ENCODE peak calls at places on chromosomes 12 and 14, in eight cellular contexts. D is A673, T is hepatocyte, Y is GM12878, M is A549, K is uterus, J is H9, I is stomach. A is an unnamed sample. For H3K4me1 and H3K9me3, the result is how much of the 10 kb centered on the place peaks cover.

GRCh38 chr14:93970967-93971634 is 5.3 kb downstream of the ASB2 start:
- DNase-seq in D (no peak), Y (no peak), T (no peak), I (peak), J (no peak), M (no peak), K (no peak), A (no peak)

GRCh38 chr12:57534991-57535543 is 11.9 kb downstream of the DCTN2 start:
- DNase-seq in Y (no peak), M (no peak), I (no peak), K (no peak), J (no peak), T (no peak), D (no peak), A (no peak)

GRCh38 chr14:54258382-54258781 is 138.4 kb upstream of the CDKN3 start:
- DNase-seq in Y (no peak), T (no peak), D (no peak), J (no peak), I (no peak), M (no peak), K (no peak), A (no peak)

GRCh38 chr14:33940561-33941011 is 10.3 kb downstream of the EGLN3 start:
- DNase-seq in I (no peak), K (no peak), M (no peak), T (no peak), D (no peak), J (no peak), Y (no peak), A (no peak)

GRCh38 chr12:55637467-55637866 is 775 bp downstream of the OR10P1 start:
- DNase-seq in K (no peak), T (no peak), I (no peak), D (no peak), M (no peak), J (no peak), Y (no peak), A (peak)

GRCh38 chr14:100673085-100673806 is 53.4 kb upstream of the DLK1 start:
- DNase-seq in I (peak), Y (no peak), M (no peak), J (peak), D (no peak), K (no peak), T (peak), A (no peak)

GRCh38 chr12:98154850-98155249 is 360.5 kb upstream of the TMPO start:
- DNase-seq in Y (no peak), T (peak), M (no peak), J (peak), I (no peak), K (no peak), D (peak), A (no peak)

GRCh38 chr12:38811814-38812356 is 93.5 kb downstream of the CPNE8 start:
- DNase-seq in D (no peak), Y (no peak), K (no peak), T (no peak), J (no peak), I (no peak), M (no peak), A (no peak)

GRCh38 chr14:93924592-93925355 is 2.4 kb upstream of the FAM181A start:
- DNase-seq in I (no peak), Y (no peak), K (no peak), D (no peak), T (no peak), M (no peak), J (no peak), A (no peak)

GRCh38 chr12:49357099-49357678 is 10.1 kb upstream of the SPATS2 start:
- DNase-seq in K (no peak), D (peak), M (no peak), I (no peak), J (no peak), Y (no peak), T (peak), A (no peak)

GRCh38 chr14:80764496-80764895 is 177.0 kb downstream of the CEP128 start:
- DNase-seq in D (no peak), K (no peak), J (no peak), M (no peak), T (no peak), Y (no peak), I (no peak), A (no peak)

GRCh38 chr14:53946071-53946403 is 10.6 kb downstream of the BMP4 start:
- DNase-seq in J (no peak), I (no peak), T (no peak), K (no peak), D (no peak), Y (no peak), M (no peak), A (no peak)

GRCh38 chr14:69845787-69846186 is 33.4 kb upstream of the SMOC1 start:
- DNase-seq in J (no peak), D (no peak), M (no peak), K (no peak), T (peak), I (no peak), Y (no peak), A (no peak)

GRCh38 chr12:56271031-56271430 is 4.3 kb downstream of the COQ10A start:
- DNase-seq in J (no peak), K (no peak), T (peak), D (peak), Y (no peak), I (no peak), M (peak), A (no peak)

GRCh38 chr14:90522585-90523191 is 125.9 kb downstream of the CALM1 start:
- DNase-seq in I (peak), J (no peak), K (peak), D (peak), M (no peak), Y (no peak), T (no peak), A (no peak)

GRCh38 chr14:54746019-54746418 is 156.6 kb downstream of the GCH1 start:
- DNase-seq in I (no peak), M (no peak), J (no peak), Y (no peak), D (no peak), T (no peak), K (no peak), A (no peak)

GRCh38 chr12:77842430-77842829 is 11.7 kb downstream of the NAV3 start:
- DNase-seq in I (no peak), M (no peak), K (no peak), D (no peak), J (no peak), T (peak), Y (no peak), A (no peak)

GRCh38 chr12:26810330-26810729 is 22.7 kb downstream of the ITPR2 start:
- DNase-seq in D (no peak), I (peak), K (peak), T (peak), M (no peak), Y (no peak), J (peak), A (no peak)

GRCh38 chr12:46771268-46771837 is 54.4 kb downstream of the SLC38A4 start:
- DNase-seq in M (no peak), T (no peak), D (peak), Y (no peak), K (no peak), J (no peak), I (no peak), A (no peak)
- H3K4me1 ChIP-seq in M (under half), T (under half), D (under half), Y (under half), K (under half), J (under half), I (under half), A (under half)

GRCh38 chr14:66944872-66945271 is 244.4 kb upstream of the GARIN2 start:
- DNase-seq in Y (no peak), I (no peak), K (no peak), T (peak), D (peak), J (no peak), M (no peak), A (no peak)
- H3K9me3 ChIP-seq in Y (under half), I (half or more), K (half or more), T (under half), D (under half), J (under half), M (half or more), A (under half)

GRCh38 chr12:29159690-29160089 is 10.6 kb downstream of the FAR2 start:
- DNase-seq in J (no peak), T (no peak), D (no peak), M (no peak), K (no peak), Y (no peak), I (no peak), A (no peak)

GRCh38 chr12:29155079-29155478 is 6.0 kb downstream of the FAR2 start:
- DNase-seq in J (no peak), K (no peak), I (no peak), Y (no peak), M (no peak), T (no peak), D (peak), A (no peak)

GRCh38 chr12:29158364-29158763 is 9.3 kb downstream of the FAR2 start:
- DNase-seq in T (no peak), K (no peak), J (no peak), M (no peak), I (no peak), Y (no peak), D (no peak), A (no peak)

GRCh38 chr12:29160230-29160629 is 11.2 kb downstream of the FAR2 start:
- DNase-seq in M (no peak), K (no peak), I (no peak), J (no peak), T (no peak), D (peak), Y (no peak), A (no peak)

DNA sequence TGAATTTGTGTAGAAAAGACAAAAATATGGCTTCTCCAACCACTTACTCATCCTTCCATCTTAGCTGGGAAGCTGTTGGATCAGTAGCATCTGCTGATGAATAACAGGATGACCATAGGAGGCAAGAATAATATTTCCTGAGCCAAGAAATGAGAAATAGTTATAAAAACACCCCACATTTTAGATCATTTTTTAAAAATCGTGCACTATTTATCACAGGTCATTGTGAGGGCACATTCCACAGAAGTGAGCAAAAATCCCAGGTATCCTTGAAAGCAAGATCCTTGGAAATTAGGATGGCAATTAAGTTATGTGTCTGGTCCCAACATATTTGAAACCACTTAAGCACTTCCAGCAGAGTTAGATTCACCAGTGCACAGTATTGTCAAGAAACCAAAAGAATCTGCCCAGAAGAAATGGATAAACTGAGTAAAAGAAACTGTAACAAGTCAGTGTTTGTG is 8.4 kb downstream of the FAR2 start:
- DNase-seq in M (no peak), Y (no peak), I (no peak), J (no peak), K (no peak), D (no peak), T (no peak), A (no peak)
- H3K27ac ChIP-seq in M (no peak), Y (no peak), I (no peak), J (no peak), K (no peak), D (no peak), T (no peak), A (no peak)

GRCh38 chr14:35419429-35419841 is 14.9 kb upstream of the NFKBIA start:
- DNase-seq in K (no peak), Y (no peak), M (no peak), D (no peak), J (no peak), T (no peak), I (no peak), A (no peak)
- H3K4me1 ChIP-seq in K (under half), Y (under half), M (under half), D (under half), J (under half), T (under half), I (under half), A (under half)

GRCh38 chr14:98297567-98297966 is 974.4 kb downstream of the BCL11B start:
- DNase-seq in K (no peak), M (no peak), Y (no peak), I (no peak), D (no peak), T (no peak), J (no peak), A (no peak)

GRCh38 chr14:98293527-98293926 is 978.5 kb downstream of the BCL11B start:
- DNase-seq in Y (no peak), D (no peak), K (no peak), T (no peak), M (no peak), I (no peak), J (no peak), A (no peak)

GRCh38 chr14:98298481-98299227 is 973.3 kb downstream of the BCL11B start:
- DNase-seq in Y (no peak), J (no peak), D (no peak), I (no peak), T (no peak), M (no peak), K (no peak), A (no peak)

GRCh38 chr14:98292191-98292590 is 979.8 kb downstream of the BCL11B start:
- DNase-seq in K (no peak), T (no peak), I (no peak), Y (no peak), D (no peak), M (no peak), J (no peak), A (no peak)

GRCh38 chr14:98296895-98297294 is 975.1 kb downstream of the BCL11B start:
- DNase-seq in K (no peak), J (no peak), T (no peak), Y (no peak), M (no peak), I (no peak), D (no peak), A (no peak)
- H3K9me3 ChIP-seq in K (under half), J (under half), T (under half), Y (under half), M (under half), I (under half), D (under half), A (under half)

DNA sequence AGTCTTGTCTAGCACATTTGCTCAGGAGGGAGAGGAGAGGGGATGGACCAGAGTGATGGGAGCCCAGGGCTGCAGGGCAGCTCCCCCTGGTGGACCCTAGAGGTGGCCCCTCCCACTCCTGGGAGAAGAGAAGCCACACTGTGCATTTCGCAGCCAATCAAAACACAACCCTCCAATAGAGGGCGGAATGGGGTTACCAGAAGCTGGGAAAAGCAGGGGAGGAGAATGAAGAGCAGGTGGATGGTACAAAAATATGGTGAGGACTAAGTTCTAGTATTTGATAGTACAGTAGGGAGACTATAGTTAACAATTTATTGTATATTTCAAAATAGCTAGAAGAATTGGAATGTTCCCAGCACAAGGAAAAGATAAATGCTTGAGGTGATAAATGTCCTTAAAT is 23.6 kb downstream of the VASH1 start:
- DNase-seq in Y (no peak), K (peak), T (peak), M (peak), D (peak), I (peak), J (peak), A (peak)
- H3K27ac ChIP-seq in Y (no peak), K (no peak), T (no peak), M (no peak), D (no peak), I (no peak), J (no peak), A (no peak)